ENCODE peak calls at places on chromosomes 7 and 10, in seven cellular contexts. B, O, K, H, D, F and G are unnamed samples.

GRCh38 chr7:116492654-116493109 is 6.9 kb upstream of the CAV2 start:
- DNase-seq in B (no peak), O (no peak), K (no peak), H (no peak), D (no peak), F (no peak), G (no peak)

GRCh38 chr10:60605476-60605875 is 172.8 kb upstream of the CDK1 start:
- DNase-seq in B (no peak), O (no peak), K (no peak), H (no peak), D (no peak), F (no peak), G (no peak)

GRCh38 chr7:1109581-1110310 is 21.8 kb downstream of the GPER1 start:
- DNase-seq in B (peak), O (no peak), K (no peak), H (no peak), D (no peak), F (no peak), G (no peak)

GRCh38 chr7:135918134-135918533 is 59.0 kb downstream of the MTPN start:
- DNase-seq in B (no peak), O (no peak), K (no peak), H (no peak), D (no peak), F (no peak), G (no peak)

GRCh38 chr10:78913219-78914059 is 155.3 kb upstream of the ZMIZ1 start:
- DNase-seq in B (no peak), O (no peak), K (no peak), H (peak), D (no peak), F (peak), G (no peak)

GRCh38 chr10:49606981-49607535 is 3.1 kb upstream of the SLC18A3 start:
- DNase-seq in B (peak), O (peak), K (peak), H (peak), D (peak), F (peak), G (peak)

GRCh38 chr7:107446531-107446930 is 23.3 kb upstream of the GPR22 start:
- DNase-seq in B (no peak), O (no peak), K (no peak), H (no peak), D (no peak), F (no peak), G (no peak)

GRCh38 chr7:139899328-139900020 is 70.4 kb downstream of the TBXAS1 start:
- DNase-seq in B (no peak), O (no peak), K (no peak), H (no peak), D (peak), F (no peak), G (no peak)

GRCh38 chr7:151087247-151088018 is 1.2 kb downstream of the AGAP3 start:
- DNase-seq in B (peak), O (no peak), K (peak), H (peak), D (no peak), F (peak), G (no peak)

GRCh38 chr10:53771701-53772100 is 999.1 kb upstream of the MBL2 start:
- DNase-seq in B (no peak), O (no peak), K (no peak), H (no peak), D (no peak), F (no peak), G (no peak)

GRCh38 chr7:11203688-11204087 is 230.0 kb downstream of the PHF14 start:
- DNase-seq in B (peak), O (no peak), K (no peak), H (no peak), D (no peak), F (peak), G (no peak)

GRCh38 chr10:3233486-3233990 is 61.0 kb upstream of the PITRM1 start:
- DNase-seq in B (no peak), O (no peak), K (no peak), H (no peak), D (no peak), F (no peak), G (no peak)

GRCh38 chr10:3229815-3230214 is 57.2 kb upstream of the PITRM1 start:
- DNase-seq in B (no peak), O (no peak), K (no peak), H (no peak), D (no peak), F (no peak), G (no peak)

GRCh38 chr10:3235395-3235794 is 62.8 kb upstream of the PITRM1 start:
- DNase-seq in B (no peak), O (no peak), K (no peak), H (no peak), D (no peak), F (no peak), G (no peak)

GRCh38 chr10:3228610-3228945 is 56.0 kb upstream of the PITRM1 start:
- DNase-seq in B (no peak), O (no peak), K (no peak), H (no peak), D (no peak), F (no peak), G (no peak)

GRCh38 chr10:3231951-3232730 is 59.6 kb upstream of the PITRM1 start:
- DNase-seq in B (no peak), O (peak), K (peak), H (no peak), D (no peak), F (no peak), G (no peak)
- TF ChIP-seq CTCF in B (no peak), O (peak), K (peak), H (peak), D (no peak), F (no peak), G (no peak)

DNA sequence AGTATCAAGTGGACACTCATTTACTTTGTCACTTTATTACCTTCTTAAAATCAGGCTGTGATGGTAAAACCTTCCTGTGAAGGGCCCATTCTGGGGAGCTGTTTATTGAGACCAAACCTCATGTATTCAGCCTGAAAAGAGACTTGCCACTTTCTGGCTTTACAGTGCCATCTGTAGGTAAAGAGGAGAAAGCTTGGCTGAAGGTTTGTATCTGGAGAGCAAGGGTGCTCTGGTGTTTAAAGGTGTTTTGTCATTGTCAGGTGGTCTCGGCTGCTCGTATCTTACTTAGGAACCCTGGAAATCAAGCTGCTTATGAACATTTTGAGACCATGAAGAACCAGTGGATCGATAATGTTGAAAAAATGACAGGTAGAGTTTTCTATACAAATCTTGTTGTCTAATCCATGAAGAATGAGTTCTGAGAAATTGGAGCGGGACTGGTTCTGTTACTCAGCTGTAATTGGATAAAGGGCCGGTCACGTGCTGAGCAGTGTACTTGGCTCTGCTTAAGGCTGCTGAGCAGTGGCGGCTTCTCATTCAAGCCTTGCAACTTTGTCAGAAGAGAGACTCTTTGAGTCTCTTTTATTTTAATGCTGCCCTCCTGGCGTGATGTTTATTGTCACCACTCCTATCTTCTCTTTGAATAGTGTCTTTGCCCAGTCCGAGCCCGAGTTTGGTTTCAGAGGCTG is 46.9 kb downstream of the AP3M1 start:
- DNase-seq in B (no peak), O (no peak), K (peak), H (peak), D (no peak), F (no peak), G (no peak)
- TF ChIP-seq CTCF in B (no peak), O (peak), K (peak), H (peak), D (peak), F (no peak), G (peak)

GRCh38 chr7:95718556-95719410 is 53.6 kb upstream of the DYNC1I1 start:
- DNase-seq in B (no peak), O (peak), K (peak), H (no peak), D (no peak), F (no peak), G (no peak)
- TF ChIP-seq CTCF in B (peak), O (peak), K (peak), H (peak), D (peak), F (no peak), G (peak)

GRCh38 chr10:119917777-119918176 is 25.2 kb downstream of the SEC23IP start:
- DNase-seq in B (no peak), O (no peak), K (no peak), H (no peak), D (no peak), F (no peak), G (no peak)
- TF ChIP-seq CTCF in B (no peak), O (no peak), K (no peak), H (no peak), D (no peak), F (no peak), G (no peak)

GRCh38 chr10:16049050-16049449 is 188.7 kb upstream of the MINDY3 start:
- DNase-seq in B (no peak), O (no peak), K (no peak), H (no peak), D (no peak), F (no peak), G (no peak)
- TF ChIP-seq CTCF in B (no peak), O (no peak), K (no peak), H (peak), D (no peak), F (no peak), G (no peak)

DNA sequence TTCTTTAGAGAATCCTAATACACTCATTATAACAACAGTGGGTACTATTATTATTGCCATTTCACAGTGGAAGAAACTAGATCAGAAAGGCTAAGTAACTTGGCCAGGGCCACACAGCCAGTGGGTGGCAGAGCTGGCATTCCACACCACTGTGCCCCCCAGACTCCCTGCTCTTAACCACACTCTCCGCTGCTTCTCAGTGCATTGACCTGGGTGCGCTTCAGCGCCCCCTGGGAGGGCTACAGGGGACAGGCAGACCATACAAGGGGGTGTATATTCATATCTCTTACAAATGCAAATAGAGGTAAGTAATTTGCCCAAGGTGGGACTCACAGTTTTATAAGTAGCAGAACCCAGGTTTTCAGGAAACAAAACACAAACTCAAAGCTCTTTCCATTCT is 77.0 kb upstream of the NMT2 start:
- DNase-seq in B (no peak), O (no peak), K (peak), H (peak), D (no peak), F (no peak), G (no peak)
- TF ChIP-seq CTCF in B (peak), O (peak), K (peak), H (peak), D (peak), F (no peak), G (peak)